ENCODE peak calls at places on chromosomes 5 and 9, in four cellular contexts. H, T, Y and V are unnamed samples.

GRCh38 chr9:86940774-86941173 is 6.5 kb downstream of the GAS1 start:
- DNase-seq in H (no peak), Y (no peak), T (no peak), V (no peak)

GRCh38 chr5:38660194-38660668 is 103.8 kb upstream of the LIFR start:
- DNase-seq in H (no peak), Y (no peak), T (no peak), V (peak)

GRCh38 chr9:29740518-29740917 is 2167.2 kb upstream of the C9orf72 start:
- DNase-seq in Y (no peak), T (no peak), H (no peak), V (no peak)

GRCh38 chr5:127685662-127686061 is 17.5 kb upstream of the CCDC192 start:
- DNase-seq in Y (no peak), H (no peak), T (no peak), V (no peak)

GRCh38 chr5:54772232-54773168 is 212.9 kb downstream of the ESM1 start:
- DNase-seq in Y (no peak), H (no peak), T (no peak), V (no peak)

GRCh38 chr5:3185488-3185887 is 410.1 kb upstream of the IRX1 start:
- DNase-seq in T (no peak), H (no peak), Y (no peak), V (no peak)

GRCh38 chr9:101716629-101717028 is 21.8 kb downstream of the GRIN3A start:
- DNase-seq in H (no peak), T (no peak), Y (no peak), V (no peak)

GRCh38 chr5:72246954-72247442 is 73.0 kb downstream of the MRPS27 start:
- DNase-seq in Y (no peak), H (no peak), T (peak), V (no peak)

GRCh38 chr5:14490309-14490711 is 91.3 kb upstream of the OTULINL start:
- DNase-seq in H (no peak), Y (no peak), T (no peak), V (no peak)

GRCh38 chr5:72474117-72474915 is 32.9 kb downstream of the ZNF366 start:
- DNase-seq in T (no peak), Y (no peak), H (no peak), V (no peak)